ENCODE peak calls at places on chromosomes 11 and 22, in four cellular contexts. Z is H1, R is K562, C is SK-N-SH. P is an unnamed sample.

GRCh38 chr11:1338201-1339065 is 29.0 kb upstream of the TOLLIP start:
- DNase-seq in Z (peak), R (no peak), C (peak), P (no peak)

GRCh38 chr11:2799881-2800654 is 85.5 kb downstream of the CDKN1C start:
- DNase-seq in R (peak), C (no peak), Z (peak), P (no peak)

GRCh38 chr11:77082838-77083552 is 16.2 kb downstream of the CAPN5 start:
- DNase-seq in C (peak), Z (no peak), R (no peak), P (no peak)

GRCh38 chr22:36546932-36547331 is 18.0 kb upstream of the EIF3D start:
- DNase-seq in R (no peak), C (no peak), Z (no peak), P (no peak)

GRCh38 chr22:49307870-49308269 is 519.8 kb downstream of the BRD1 start:
- DNase-seq in Z (peak), R (no peak), C (no peak), P (no peak)

GRCh38 chr11:63919267-63920125 is 2.5 kb upstream of the RCOR2 start:
- DNase-seq in C (peak), Z (no peak), R (peak), P (no peak)

GRCh38 chr11:35288311-35288710 is 131.0 kb downstream of the SLC1A2 start:
- DNase-seq in C (no peak), Z (no peak), R (no peak), P (no peak)

GRCh38 chr22:30702856-30703255 is 8.2 kb downstream of the OSBP2 start:
- DNase-seq in Z (no peak), C (no peak), R (no peak), P (no peak)

GRCh38 chr11:29300441-29300840 is 716.4 kb downstream of the KCNA4 start:
- DNase-seq in Z (no peak), C (no peak), R (no peak), P (no peak)

GRCh38 chr11:35663408-35663702 is 780 bp downstream of the TRIM44 start:
- DNase-seq in Z (no peak), R (no peak), C (no peak), P (no peak)

GRCh38 chr11:115168229-115168671 is 336.0 kb downstream of the CADM1 start:
- DNase-seq in R (no peak), Z (no peak), C (peak), P (no peak)

GRCh38 chr22:32444068-32444467 is 20.2 kb downstream of the BPIFC start:
- DNase-seq in Z (no peak), R (peak), C (peak), P (no peak)

GRCh38 chr11:82995754-82996398 is 75.8 kb downstream of the RAB30 start:
- DNase-seq in R (no peak), Z (no peak), C (no peak), P (no peak)

GRCh38 chr11:72798361-72798760 is 4.5 kb upstream of the STARD10 start:
- DNase-seq in Z (no peak), C (no peak), R (no peak), P (no peak)

GRCh38 chr11:67657300-67657699 is 6.8 kb upstream of the ACY3 start:
- DNase-seq in C (no peak), Z (no peak), R (no peak), P (no peak)
- TF ChIP-seq NRF1 in C (no peak), Z (no peak), R (no peak), P (no peak)

DNA sequence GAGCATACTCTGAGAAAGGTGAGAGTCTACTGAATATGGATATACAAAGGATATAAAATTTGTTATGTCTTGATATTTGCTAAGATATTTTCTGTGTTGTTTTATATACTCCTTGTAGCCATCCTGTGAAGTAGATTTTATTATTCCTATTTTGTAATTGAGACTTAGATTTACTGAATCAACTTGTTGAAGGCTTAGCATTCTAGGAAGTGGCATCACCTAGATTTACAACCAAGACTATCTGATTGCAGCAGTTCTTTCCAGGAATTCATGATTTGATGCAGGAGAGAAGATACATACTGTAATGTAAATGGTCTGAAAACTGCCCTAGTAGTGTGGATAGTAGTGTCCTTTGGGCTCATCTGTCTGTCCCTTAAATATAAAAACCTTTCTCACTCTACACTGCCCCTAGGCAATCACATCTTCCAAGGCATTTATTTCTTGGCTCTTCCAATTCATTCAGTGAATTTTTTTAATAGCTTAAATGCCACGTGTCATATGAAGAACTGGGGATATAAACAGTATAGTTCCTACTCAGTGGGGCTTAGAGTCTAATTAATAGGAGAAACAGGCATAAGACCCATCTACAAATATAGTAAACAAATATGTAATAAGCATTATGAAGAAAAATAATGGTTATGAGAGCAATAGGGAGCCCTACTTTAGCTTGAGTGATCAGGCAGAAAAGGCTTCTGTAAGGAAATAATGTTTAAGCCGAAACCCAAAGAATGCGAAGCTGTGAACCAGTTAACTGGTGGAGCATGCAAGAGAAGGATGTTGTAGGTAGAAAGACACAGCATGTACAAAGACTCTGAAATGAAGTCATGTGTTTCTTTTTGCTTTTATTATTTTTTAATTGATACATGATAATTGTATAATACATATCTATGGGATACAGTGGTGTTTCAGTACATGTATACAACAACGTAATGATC is 13.6 kb downstream of the IPO7 start:
- DNase-seq in C (no peak), Z (no peak), R (no peak), P (no peak)
- TF ChIP-seq NRF1 in C (no peak), Z (no peak), R (no peak), P (no peak)

DNA sequence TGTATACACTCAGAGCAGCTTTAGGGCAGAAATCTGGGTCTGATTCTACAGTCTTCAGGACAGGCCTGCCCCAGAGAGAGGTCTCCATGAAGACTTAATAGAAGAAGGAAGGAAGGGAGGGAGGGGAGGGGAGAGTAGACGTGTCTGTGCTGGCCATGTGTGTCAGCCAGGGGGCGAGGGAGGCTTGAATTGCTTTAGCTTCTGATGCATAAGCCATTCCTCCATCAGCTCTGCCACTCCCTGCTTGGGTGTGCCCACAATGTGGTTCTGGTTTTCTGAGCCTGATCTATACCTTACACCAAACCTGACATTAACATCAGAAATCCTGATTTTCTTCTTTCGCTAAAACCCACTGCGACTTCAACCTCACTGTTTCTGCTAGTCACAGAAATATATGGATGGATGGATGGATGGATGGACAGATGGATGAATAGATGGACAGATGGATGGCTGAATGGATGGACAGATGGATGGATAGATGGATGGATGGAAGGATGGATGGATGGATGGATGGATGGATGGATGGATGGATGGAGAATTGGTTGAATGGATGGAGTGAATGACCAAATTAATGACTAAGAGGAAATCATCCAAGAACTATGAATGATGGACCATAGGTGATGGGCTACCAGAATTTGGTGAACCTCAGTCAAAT is 56.5 kb upstream of the PRDM11 start:
- DNase-seq in C (no peak), R (no peak), Z (no peak), P (no peak)
- TF ChIP-seq NRF1 in C (no peak), R (no peak), Z (no peak), P (no peak)

GRCh38 chr11:128942807-128943430 is at the start of gene TP53AIP1:
- DNase-seq in Z (no peak), R (no peak), C (no peak), P (no peak)
- TF ChIP-seq NRF1 in Z (no peak), R (no peak), C (no peak), P (no peak)

GRCh38 chr11:33294797-33295196 is 37.6 kb downstream of the HIPK3 start:
- DNase-seq in C (no peak), Z (no peak), R (no peak), P (no peak)

GRCh38 chr11:33294224-33294623 is 37.0 kb downstream of the HIPK3 start:
- DNase-seq in R (no peak), C (no peak), Z (no peak), P (no peak)

GRCh38 chr11:33292306-33292705 is 35.1 kb downstream of the HIPK3 start:
- DNase-seq in Z (no peak), R (no peak), C (no peak), P (no peak)

GRCh38 chr11:33291004-33291777 is 34.0 kb downstream of the HIPK3 start:
- DNase-seq in Z (no peak), R (no peak), C (peak), P (peak)

DNA sequence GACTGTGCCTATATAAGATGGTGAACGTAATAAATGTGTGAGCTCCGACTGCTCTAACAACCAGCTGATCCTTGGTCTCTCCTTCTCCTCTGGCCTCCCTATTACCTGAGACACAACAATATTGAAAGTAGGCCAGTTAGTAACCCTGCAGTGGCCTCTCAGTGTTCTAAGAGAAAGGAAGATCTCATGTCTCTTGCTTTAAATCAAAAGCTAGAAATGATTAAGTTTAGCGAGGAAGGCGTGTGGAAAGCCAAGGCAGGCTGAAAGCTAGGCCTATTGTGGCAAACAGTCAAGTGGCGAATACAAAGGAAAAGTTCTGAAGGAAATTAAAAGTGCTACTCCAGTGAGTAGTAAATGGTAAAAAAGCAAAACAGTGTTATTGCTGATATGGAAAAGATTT is 39.5 kb downstream of the HIPK3 start:
- DNase-seq in R (no peak), Z (no peak), C (no peak), P (no peak)
- TF ChIP-seq NRF1 in R (no peak), Z (no peak), C (no peak), P (no peak)